ENCODE peak calls at places on chromosomes 5 and 9, in four cellular contexts. W is HFFc6, S is spleen, C is nephron progenitor cell. L is an unnamed sample.

GRCh38 chr5:169702726-169703481 is 65.8 kb downstream of the DOCK2 start:
- DNase-seq in W (no peak), S (no peak), C (no peak), L (no peak)

GRCh38 chr5:77129386-77129785 is 42.3 kb upstream of the ZBED3 start:
- DNase-seq in W (peak; percentile 31), S (no peak), C (peak; percentile 52), L (no peak)

GRCh38 chr9:89410709-89411111 is 87.2 kb downstream of the SEMA4D start:
- DNase-seq in W (no peak), S (no peak), C (no peak), L (no peak)

GRCh38 chr5:179294891-179295777 is 50.1 kb downstream of the ADAMTS2 start:
- DNase-seq in W (peak; percentile 61), S (peak; percentile 39), C (no peak), L (no peak)

GRCh38 chr9:3758816-3759576 is 233.2 kb upstream of the RFX3 start:
- DNase-seq in W (no peak), S (no peak), C (no peak), L (peak; percentile 20)

GRCh38 chr9:98222885-98223640 is 30.6 kb upstream of the CORO2A start:
- DNase-seq in W (peak; percentile 98), S (peak; percentile 41), C (no peak), L (no peak)

GRCh38 chr9:20623021-20623747 is 885 bp upstream of the MLLT3 start:
- DNase-seq in W (no peak), S (peak; percentile 87), C (peak; percentile 45), L (no peak)

GRCh38 chr5:145347026-145347616 is 488.0 kb downstream of the PRELID2 start:
- DNase-seq in W (peak; percentile 84), S (no peak), C (peak; percentile 8), L (no peak)

GRCh38 chr9:121395558-121395957 is 25.5 kb upstream of the STOM start:
- DNase-seq in W (no peak), S (no peak), C (no peak), L (no peak)

GRCh38 chr5:154214236-154215106 is 23.9 kb downstream of the GALNT10 start:
- DNase-seq in W (peak; percentile 55), S (no peak), C (no peak), L (no peak)

GRCh38 chr5:98401645-98402044 is 371.8 kb upstream of the RGMB start:
- DNase-seq in W (peak; percentile 4), S (no peak), C (no peak), L (no peak)

GRCh38 chr9:110126457-110126856 is 81.5 kb downstream of the C9orf152 start:
- DNase-seq in W (no peak), S (no peak), C (no peak), L (no peak)

GRCh38 chr9:33709241-33709640 is 86.1 kb upstream of the PRSS3 start:
- DNase-seq in W (no peak), S (no peak), C (no peak), L (no peak)

GRCh38 chr5:123879071-123879470 is 367.1 kb downstream of the CSNK1G3 start:
- DNase-seq in W (no peak), S (no peak), C (no peak), L (no peak)

GRCh38 chr9:503881-504852 is 289.5 kb downstream of the DOCK8 start:
- DNase-seq in W (no peak), S (peak; percentile 93), C (peak; percentile 88), L (peak; percentile 41)

GRCh38 chr9:10396641-10397040 is 216.2 kb downstream of the PTPRD start:
- DNase-seq in W (no peak), S (no peak), C (no peak), L (no peak)
- TF ChIP-seq CTCF in W (no peak), S (no peak), C (no peak), L (no peak)

GRCh38 chr5:180799902-180800801 is 2.5 kb downstream of the MGAT1 start:
- DNase-seq in W (peak; percentile 90), S (no peak), C (no peak), L (no peak)
- TF ChIP-seq CTCF in W (peak; percentile 73), S (peak; percentile 12), C (no peak), L (no peak)

GRCh38 chr9:105693435-105694275 is 686 bp upstream of the TMEM38B start:
- DNase-seq in W (no peak), S (no peak), C (no peak), L (peak; percentile 45)

GRCh38 chr9:105686936-105687335 is 7.4 kb upstream of the TMEM38B start:
- DNase-seq in W (no peak), S (no peak), C (no peak), L (no peak)

GRCh38 chr9:105694848-105695581 is 674 bp downstream of the TMEM38B start:
- DNase-seq in W (peak; percentile 18), S (peak; percentile 91), C (peak; percentile 61), L (peak; percentile 77)

GRCh38 chr9:105694320-105694847 is at the start of gene TMEM38B:
- DNase-seq in W (peak; percentile 38), S (peak; percentile 95), C (peak; percentile 92), L (peak; percentile 62)

DNA sequence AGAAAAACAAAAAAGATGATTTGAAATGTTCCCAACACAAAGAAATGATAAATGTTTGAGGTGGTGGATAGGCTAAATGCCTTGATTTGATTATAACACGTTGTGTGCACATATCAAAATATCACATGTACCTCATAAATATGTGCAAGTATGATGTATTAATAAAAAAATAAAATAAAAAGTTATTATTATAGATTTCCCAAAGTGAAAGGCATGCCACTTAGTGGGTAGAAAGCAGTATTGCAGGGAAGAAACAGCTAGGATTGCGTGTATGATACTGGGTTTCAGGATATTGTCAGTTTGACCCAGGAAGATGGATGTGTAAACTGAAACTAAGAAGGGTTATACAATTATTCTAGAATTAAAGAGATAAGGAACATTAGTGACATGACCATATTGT is 3.6 kb upstream of the TMEM38B start:
- DNase-seq in W (no peak), S (no peak), C (no peak), L (no peak)
- TF ChIP-seq CTCF in W (peak; percentile 79), S (peak; percentile 39), C (peak; percentile 47), L (no peak)

DNA sequence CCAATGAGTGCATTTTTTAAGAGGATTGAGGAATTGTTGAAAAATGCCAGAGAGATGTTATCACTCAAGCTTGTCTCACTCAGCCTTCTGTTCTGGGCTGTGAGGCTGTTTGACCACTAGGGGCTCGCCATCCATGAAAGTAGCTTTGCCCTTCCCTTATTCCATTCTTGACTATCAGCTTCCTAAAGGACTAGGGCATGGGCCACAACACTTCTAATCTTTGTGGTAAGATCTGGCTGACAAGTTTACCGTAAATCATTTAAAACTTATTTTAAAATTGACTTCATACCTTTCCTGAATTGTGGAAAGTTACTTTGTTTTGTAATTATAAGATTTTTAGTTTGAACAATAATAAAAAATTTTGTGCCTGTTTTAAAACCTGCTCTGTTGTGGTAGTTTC is 49.5 kb downstream of the TJP2 start:
- DNase-seq in W (peak; percentile 78), S (no peak), C (peak; percentile 40), L (peak; percentile 8)
- TF ChIP-seq CTCF in W (peak; percentile 85), S (peak; percentile 58), C (peak; percentile 67), L (peak; percentile 50)

GRCh38 chr9:87746186-87746585 is 20.3 kb downstream of the CTSL start:
- DNase-seq in W (no peak), S (no peak), C (no peak), L (no peak)
- TF ChIP-seq CTCF in W (no peak), S (no peak), C (no peak), L (no peak)

GRCh38 chr5:9104576-9105339 is 441.1 kb downstream of the SEMA5A start:
- DNase-seq in W (no peak), S (no peak), C (no peak), L (no peak)

GRCh38 chr5:9094582-9094981 is 451.3 kb downstream of the SEMA5A start:
- DNase-seq in W (peak; percentile 18), S (no peak), C (no peak), L (no peak)

GRCh38 chr5:9098990-9099389 is 446.9 kb downstream of the SEMA5A start:
- DNase-seq in W (no peak), S (no peak), C (no peak), L (no peak)

GRCh38 chr5:9099681-9100080 is 446.2 kb downstream of the SEMA5A start:
- DNase-seq in W (no peak), S (no peak), C (no peak), L (no peak)
- TF ChIP-seq CTCF in W (no peak), S (no peak), C (no peak), L (no peak)

GRCh38 chr5:138913773-138914172 is 38.6 kb upstream of the LRRTM2 start:
- DNase-seq in W (no peak), S (no peak), C (no peak), L (no peak)
- TF ChIP-seq CTCF in W (no peak), S (no peak), C (no peak), L (no peak)

DNA sequence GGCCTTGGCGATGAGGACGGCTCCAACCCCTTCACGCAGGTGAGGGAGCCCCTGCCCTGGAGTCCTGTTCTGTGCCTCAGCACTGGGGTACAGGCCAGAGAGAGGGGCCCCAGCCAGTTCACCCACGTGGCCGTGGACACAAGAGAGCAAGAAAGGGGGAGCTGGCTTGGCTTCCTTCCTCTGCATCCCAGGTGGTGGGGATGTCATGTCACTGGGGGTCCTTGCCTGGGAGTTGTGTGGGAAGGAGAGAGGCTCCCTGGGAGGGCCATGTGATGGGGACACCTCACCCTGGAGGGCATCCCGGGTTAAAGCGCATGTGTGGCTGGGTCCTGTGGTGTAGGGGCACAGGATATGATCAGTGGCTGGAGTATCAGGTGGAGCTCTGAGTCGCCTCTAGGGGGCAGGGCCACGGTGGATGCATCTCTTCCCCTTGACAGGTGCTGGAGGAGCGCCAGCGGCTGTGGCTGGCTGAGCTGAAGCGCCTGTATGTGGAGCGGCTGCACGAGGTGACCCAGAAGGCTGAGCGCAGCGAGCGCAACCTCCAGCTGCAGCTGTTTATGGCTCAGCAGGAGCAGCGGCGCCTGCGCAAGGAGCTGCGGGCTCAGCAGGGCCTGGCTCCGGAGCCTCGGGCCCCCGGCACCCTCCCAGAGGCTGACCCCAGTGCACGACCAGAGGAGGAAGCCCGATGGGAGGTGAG is 7.5 kb downstream of the N4BP3 start:
- DNase-seq in W (peak; percentile 1), S (peak; percentile 96), C (peak; percentile 68), L (peak; percentile 87)
- TF ChIP-seq CTCF in W (peak; percentile 66), S (peak; percentile 74), C (peak; percentile 49), L (peak; percentile 76)

DNA sequence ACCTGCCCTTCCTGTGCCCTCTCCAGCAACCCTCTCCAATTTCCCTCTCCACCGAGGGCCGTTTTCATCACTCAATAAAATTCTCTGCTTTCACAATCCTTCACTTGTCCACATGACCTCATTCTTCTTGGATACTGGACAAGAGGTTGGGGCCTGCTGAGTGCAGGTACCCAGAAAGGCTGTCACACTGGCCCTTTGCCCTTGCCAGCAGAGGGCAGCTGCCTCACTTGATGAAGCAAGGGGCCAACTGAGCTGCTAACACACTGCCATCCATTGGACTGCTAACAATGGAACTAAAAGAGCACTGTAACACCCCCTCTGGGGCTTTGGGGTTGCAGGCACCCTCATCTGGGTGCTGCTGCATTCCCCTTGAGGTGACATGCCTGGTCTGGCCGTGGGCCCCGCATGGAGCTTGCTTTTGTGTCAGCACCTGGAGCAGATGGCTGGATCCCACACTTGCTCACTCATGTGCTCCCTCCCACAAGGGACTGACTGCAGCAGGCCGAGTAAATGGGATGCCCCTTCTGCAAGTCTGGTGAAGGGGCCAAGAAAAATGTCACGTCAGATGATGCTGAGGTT is 308.1 kb upstream of the ADCY2 start:
- DNase-seq in W (no peak), S (no peak), C (no peak), L (no peak)
- TF ChIP-seq CTCF in W (no peak), S (no peak), C (no peak), L (no peak)

L was measured in HL-60.